ENCODE peak calls at places on chromosomes 2 and 18, in seven cellular contexts. P is heart left ventricle, Y is uterus, G is IMR-90, X is ovary, K is A549, S is prostate gland. U is an unnamed sample.

GRCh38 chr2:188314314-188315054 is 22.8 kb downstream of the GULP1 start:
- DNase-seq in X (no peak), S (no peak), K (no peak), G (no peak), P (no peak), Y (no peak), U (no peak)

GRCh38 chr2:201643216-201643651 is at the start of gene TMEM237:
- DNase-seq in P (peak), X (peak), Y (peak), K (peak), S (peak), G (peak), U (peak)

GRCh38 chr18:9974279-9974915 is 60.6 kb downstream of the VAPA start:
- DNase-seq in Y (no peak), X (no peak), P (no peak), S (no peak), G (peak), K (no peak), U (no peak)

GRCh38 chr18:79493801-79494211 is 98.1 kb downstream of the NFATC1 start:
- DNase-seq in X (no peak), G (no peak), S (no peak), Y (peak), K (no peak), P (no peak), U (no peak)

GRCh38 chr2:72012886-72013574 is 134.6 kb downstream of the CYP26B1 start:
- DNase-seq in S (no peak), K (no peak), X (no peak), G (no peak), Y (no peak), P (peak), U (peak)

GRCh38 chr2:72900191-72900825 is 13.1 kb downstream of the SPR start:
- DNase-seq in G (no peak), X (no peak), S (no peak), P (no peak), Y (no peak), K (no peak), U (peak)

GRCh38 chr2:31386648-31387047 is 27.9 kb downstream of the XDH start:
- DNase-seq in S (no peak), Y (no peak), X (no peak), K (no peak), G (no peak), P (no peak), U (no peak)

GRCh38 chr2:190382851-190383250 is 25.3 kb upstream of the MFSD6 start:
- DNase-seq in K (peak), G (peak), X (no peak), P (no peak), Y (no peak), S (peak), U (no peak)

GRCh38 chr2:152743004-152743403 is 24.6 kb downstream of the ARL6IP6 start:
- DNase-seq in K (peak), Y (no peak), X (no peak), S (no peak), G (no peak), P (no peak), U (no peak)

GRCh38 chr2:46101557-46102220 is 195.5 kb upstream of the EPAS1 start:
- DNase-seq in G (no peak), X (no peak), K (no peak), S (no peak), Y (no peak), P (no peak), U (no peak)

GRCh38 chr18:32730620-32731021 is 42.2 kb downstream of the KLHL14 start:
- DNase-seq in K (no peak), G (no peak), P (no peak), Y (no peak), X (no peak), S (no peak), U (no peak)

GRCh38 chr2:217289153-217289908 is 429.5 kb upstream of the TNP1 start:
- DNase-seq in P (no peak), Y (no peak), S (no peak), X (no peak), G (peak), K (no peak), U (no peak)

GRCh38 chr2:205407984-205408383 is 274.3 kb upstream of the NRP2 start:
- DNase-seq in K (no peak), G (peak), Y (no peak), S (no peak), P (no peak), X (no peak), U (no peak)

GRCh38 chr2:175750195-175750594 is 251.9 kb downstream of the LNPK start:
- DNase-seq in Y (no peak), X (no peak), K (no peak), P (no peak), G (no peak), S (no peak), U (no peak)

GRCh38 chr2:163675389-163675788 is 60.4 kb downstream of the FIGN start:
- DNase-seq in X (no peak), Y (no peak), K (no peak), G (no peak), P (no peak), S (no peak), U (no peak)

GRCh38 chr18:69897397-69898108 is 50.1 kb downstream of the CD226 start:
- DNase-seq in S (no peak), G (no peak), P (no peak), X (no peak), K (no peak), Y (no peak), U (no peak)

GRCh38 chr2:222969491-222969890 is 82.5 kb upstream of the KCNE4 start:
- DNase-seq in K (no peak), G (peak), S (no peak), Y (no peak), P (no peak), X (no peak), U (no peak)

GRCh38 chr2:159030674-159031380 is 62.4 kb downstream of the TANC1 start:
- DNase-seq in X (peak), K (peak), Y (peak), G (peak), P (peak), S (no peak), U (no peak)

GRCh38 chr2:32895424-32895823 is 51.3 kb upstream of the LTBP1 start:
- DNase-seq in X (no peak), G (no peak), Y (no peak), K (no peak), P (no peak), S (no peak), U (no peak)

GRCh38 chr2:113225505-113226259 is 51.9 kb downstream of the PSD4 start:
- DNase-seq in Y (no peak), G (peak), S (no peak), X (no peak), P (no peak), K (peak), U (no peak)

GRCh38 chr18:76821875-76822509 is 365 bp upstream of the ZNF236 start:
- DNase-seq in G (peak), S (peak), K (peak), Y (peak), P (peak), X (peak), U (peak)

GRCh38 chr18:42510540-42510939 is 555.5 kb downstream of the PIK3C3 start:
- DNase-seq in Y (no peak), P (no peak), S (no peak), K (no peak), X (no peak), G (no peak), U (no peak)

GRCh38 chr2:204024503-204024902 is 87.9 kb downstream of the ICOS start:
- DNase-seq in S (peak), P (no peak), Y (peak), X (no peak), K (peak), G (peak), U (no peak)

GRCh38 chr2:217075225-217075802 is 215.4 kb upstream of the TNP1 start:
- DNase-seq in K (no peak), P (peak), G (peak), S (no peak), X (peak), Y (peak), U (no peak)

DNA sequence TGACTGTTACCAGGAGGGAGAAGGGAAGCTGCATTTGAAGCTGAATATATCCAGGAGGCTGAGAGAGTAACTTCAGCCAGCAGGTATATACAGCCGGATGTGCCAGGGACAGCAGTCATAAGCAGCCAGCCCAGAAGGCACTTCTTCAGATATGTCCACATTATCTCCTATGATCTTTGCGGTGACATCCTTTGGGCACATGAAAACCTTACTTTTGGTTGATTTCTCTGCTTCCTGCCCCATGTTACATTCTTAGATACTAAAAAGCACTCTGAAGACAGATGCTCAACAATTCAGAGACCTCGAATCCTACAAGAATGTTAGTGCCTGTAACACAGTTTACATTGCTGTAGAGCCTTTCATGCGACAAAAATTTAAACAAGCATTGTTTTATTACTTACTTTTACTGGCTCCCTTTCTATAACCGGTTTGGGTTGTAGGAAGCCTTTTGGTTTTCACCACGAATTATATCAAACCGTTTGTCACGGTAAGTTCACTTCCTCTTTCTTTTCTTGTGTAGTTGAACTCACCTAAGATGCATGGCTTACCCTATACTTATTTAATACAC is 50.3 kb upstream of the TLK1 start:
- DNase-seq in S (peak), X (no peak), K (no peak), Y (no peak), G (peak), P (no peak), U (no peak)
- H3K4me3 ChIP-seq in S (no peak), X (no peak), K (no peak), Y (no peak), G (no peak), P (no peak), U (no peak)

GRCh38 chr2:10344105-10345066 is 41.7 kb downstream of the HPCAL1 start:
- DNase-seq in G (peak), S (no peak), X (no peak), K (no peak), Y (no peak), P (no peak), U (no peak)
- TF ChIP-seq POLR2A in G (no peak), S (no peak), X (no peak), K (no peak), Y (no peak), P (no peak), U (no peak)

DNA sequence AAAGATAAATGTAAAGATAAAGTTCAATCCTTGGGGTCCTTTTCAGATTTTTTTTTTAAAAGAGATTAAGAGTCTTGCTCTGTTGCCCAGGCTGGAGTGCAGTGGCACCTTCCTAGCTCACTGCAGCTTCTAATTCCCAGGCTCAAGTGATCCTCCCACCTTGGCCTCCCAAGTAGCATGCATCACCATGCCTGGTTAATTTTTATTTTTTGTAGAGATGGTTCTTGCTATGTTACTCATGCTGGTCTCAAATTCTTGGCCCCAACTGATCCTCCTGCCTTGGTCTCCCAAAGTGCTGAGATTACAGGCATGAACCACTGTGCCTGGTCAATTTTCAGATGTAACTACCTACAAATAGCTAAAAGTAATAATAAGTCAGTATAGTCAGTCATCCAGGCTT is 21.1 kb downstream of the NFE2L2 start:
- DNase-seq in G (no peak), Y (no peak), S (no peak), X (no peak), P (no peak), K (no peak), U (no peak)
- TF ChIP-seq CTCF in G (no peak), Y (no peak), S (no peak), X (no peak), P (no peak), K (no peak), U (no peak)

GRCh38 chr18:62189208-62189607 is 2.2 kb downstream of the RELCH start:
- DNase-seq in K (no peak), Y (no peak), X (no peak), S (no peak), P (no peak), G (no peak), U (no peak)
- H3K4me3 ChIP-seq in K (peak), Y (no peak), X (no peak), S (peak), P (no peak), G (peak), U (no peak)

DNA sequence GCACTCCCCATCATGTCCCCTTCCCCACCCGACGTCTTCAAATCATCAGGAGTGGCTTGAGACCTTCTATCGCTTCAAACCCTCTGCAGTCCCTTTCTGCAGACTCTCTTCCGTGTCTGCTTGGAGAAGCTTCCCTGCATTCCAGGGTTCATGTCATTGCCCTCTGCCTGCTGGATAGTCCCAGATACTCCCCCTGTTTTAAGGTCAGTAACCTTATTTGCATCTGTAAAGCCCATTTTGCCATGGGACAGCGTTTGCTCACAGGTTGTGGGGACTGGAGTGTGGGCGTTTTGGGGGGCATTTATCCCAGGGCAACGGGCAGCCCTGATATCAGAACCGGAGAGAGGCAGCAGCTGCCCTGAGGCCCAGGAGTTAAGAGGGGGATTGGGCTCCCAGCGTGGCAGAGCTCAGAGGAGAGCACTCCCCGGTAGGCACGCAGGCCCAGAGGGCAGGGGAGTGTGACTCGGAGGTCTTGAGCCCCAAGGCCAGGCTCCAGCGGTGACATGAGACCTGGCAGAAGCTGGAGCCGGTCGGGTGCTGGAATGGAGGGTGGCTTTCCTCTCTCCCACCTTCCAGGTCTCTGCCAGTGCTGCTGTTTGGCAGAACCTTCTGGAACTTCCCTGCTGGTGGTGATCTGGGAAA is 73.8 kb downstream of the RTP5 start:
- DNase-seq in X (no peak), G (no peak), S (no peak), P (no peak), Y (no peak), K (no peak), U (peak)
- TF ChIP-seq POLR2A in X (no peak), G (no peak), S (no peak), P (no peak), Y (no peak), K (no peak), U (no peak)